ENCODE peak calls at places on chromosomes 4 and X, in ten cellular contexts. S, V, R, C, N, L, M, W, I and E are unnamed samples.

GRCh38 chr4:163611172-163611571 is 116.7 kb downstream of the TMA16 start:
- DNase-seq in S (no peak), V (no peak), R (no peak), C (no peak), N (no peak), L (no peak), M (no peak), W (no peak), I (no peak), E (no peak)

GRCh38 chr4:185219551-185220344 is 10.3 kb downstream of the SNX25 start:
- DNase-seq in S (no peak), V (no peak), R (peak; percentile 82), C (no peak), N (no peak), L (no peak), M (no peak), W (peak; percentile 21), I (no peak), E (peak; percentile 79)

GRCh38 chrX:41868392-41868977 is 54.9 kb downstream of the CASK start:
- DNase-seq in S (no peak), V (no peak), R (no peak), C (no peak), N (no peak), L (no peak), M (peak; percentile 30), W (peak; percentile 55), I (no peak), E (no peak)

GRCh38 chrX:2401590-2402360 is 99.0 kb downstream of the DHRSX start:
- DNase-seq in S (no peak), V (peak; percentile 69), R (no peak), C (no peak), N (peak; percentile 13), L (no peak), M (no peak), W (peak; percentile 39), I (no peak), E (peak; percentile 55)

GRCh38 chr4:137283737-137284136 is 248.6 kb downstream of the PCDH18 start:
- DNase-seq in S (no peak), V (no peak), R (peak; percentile 57), C (peak; percentile 11), N (no peak), L (no peak), M (peak; percentile 30), W (no peak), I (peak; percentile 43), E (peak; percentile 52)

GRCh38 chr4:79820427-79820826 is 252.6 kb downstream of the ANTXR2 start:
- DNase-seq in S (no peak), V (no peak), R (no peak), C (no peak), N (no peak), L (no peak), M (no peak), W (no peak), I (no peak), E (no peak)

GRCh38 chrX:46788902-46789301 is 30.0 kb upstream of the SLC9A7 start:
- DNase-seq in S (no peak), V (peak; percentile 47), R (peak; percentile 65), C (no peak), N (no peak), L (no peak), M (no peak), W (no peak), I (no peak), E (peak; percentile 74)

GRCh38 chr4:135250040-135250439 is 1048.5 kb upstream of the PABPC4L start:
- DNase-seq in S (no peak), V (no peak), R (no peak), C (no peak), N (no peak), L (no peak), M (peak; percentile 34), W (no peak), I (no peak), E (no peak)

GRCh38 chr4:82509029-82509428 is 52.8 kb downstream of the TMEM150C start:
- DNase-seq in S (no peak), V (no peak), R (no peak), C (no peak), N (no peak), L (no peak), M (no peak), W (no peak), I (no peak), E (no peak)

GRCh38 chr4:174358823-174359222 is 75.1 kb downstream of the CEP44 start:
- DNase-seq in S (no peak), V (no peak), R (peak; percentile 92), C (peak; percentile 35), N (no peak), L (no peak), M (no peak), W (peak; percentile 5), I (peak; percentile 78), E (peak; percentile 79)

GRCh38 chr4:8846864-8847263 is 24.8 kb downstream of the HMX1 start:
- DNase-seq in S (no peak), V (no peak), R (no peak), C (no peak), N (no peak), L (peak; percentile 37), M (no peak), W (no peak), I (no peak), E (no peak)

GRCh38 chr4:8086751-8087445 is 71.7 kb downstream of the ABLIM2 start:
- DNase-seq in S (no peak), V (no peak), R (no peak), C (no peak), N (no peak), L (no peak), M (no peak), W (no peak), I (no peak), E (no peak)

GRCh38 chr4:30429813-30430466 is 290.2 kb upstream of the PCDH7 start:
- DNase-seq in S (no peak), V (no peak), R (peak; percentile 83), C (no peak), N (no peak), L (no peak), M (no peak), W (peak; percentile 58), I (peak; percentile 6), E (peak; percentile 65)

GRCh38 chr4:148834804-148835598 is 392.8 kb upstream of the NR3C2 start:
- DNase-seq in S (no peak), V (no peak), R (peak; percentile 47), C (no peak), N (no peak), L (peak; percentile 72), M (no peak), W (peak; percentile 86), I (peak; percentile 19), E (peak; percentile 68)

GRCh38 chr4:3851881-3852280 is 85.7 kb downstream of the ADRA2C start:
- DNase-seq in S (no peak), V (no peak), R (no peak), C (no peak), N (no peak), L (no peak), M (no peak), W (no peak), I (no peak), E (no peak)

GRCh38 chr4:168864831-168865541 is 145.1 kb downstream of the CBR4 start:
- DNase-seq in S (no peak), V (no peak), R (peak; percentile 76), C (no peak), N (no peak), L (no peak), M (no peak), W (no peak), I (peak; percentile 56), E (peak; percentile 80)

GRCh38 chrX:15299945-15300851 is 15.2 kb downstream of the ASB11 start:
- DNase-seq in S (no peak), V (no peak), R (peak; percentile 28), C (peak; percentile 19), N (peak; percentile 14), L (no peak), M (peak; percentile 4), W (peak; percentile 42), I (peak; percentile 21), E (peak; percentile 38)

GRCh38 chr4:8592366-8593267 is at the start of gene CPZ:
- DNase-seq in S (no peak), V (peak; percentile 78), R (peak; percentile 20), C (no peak), N (no peak), L (no peak), M (no peak), W (no peak), I (peak; percentile 11), E (peak; percentile 82)

GRCh38 chr4:140239311-140239710 is 85.3 kb upstream of the MAML3 start:
- DNase-seq in S (no peak), V (no peak), R (peak; percentile 68), C (no peak), N (no peak), L (no peak), M (peak; percentile 33), W (no peak), I (no peak), E (no peak)

GRCh38 chrX:386768-387575 is at the start of gene PPP2R3B:
- DNase-seq in S (no peak), V (peak; percentile 99), R (peak; percentile 98), C (peak; percentile 87), N (peak; percentile 98), L (peak; percentile 100), M (no peak), W (peak; percentile 98), I (peak; percentile 96), E (peak; percentile 99)

GRCh38 chr4:150694438-150694837 is 112.5 kb downstream of the MAB21L2 start:
- DNase-seq in S (no peak), V (no peak), R (no peak), C (no peak), N (no peak), L (no peak), M (no peak), W (no peak), I (no peak), E (no peak)

GRCh38 chr4:1738410-1738809 is 17.1 kb downstream of the TACC3 start:
- DNase-seq in S (no peak), V (no peak), R (no peak), C (no peak), N (no peak), L (no peak), M (no peak), W (no peak), I (no peak), E (no peak)

GRCh38 chrX:12225073-12225472 is 86.8 kb downstream of the FRMPD4 start:
- DNase-seq in S (no peak), V (no peak), R (peak; percentile 2), C (no peak), N (no peak), L (no peak), M (no peak), W (no peak), I (no peak), E (no peak)

GRCh38 chrX:119481218-119481875 is 13.1 kb downstream of the SLC25A5 start:
- DNase-seq in S (no peak), V (no peak), R (no peak), C (no peak), N (no peak), L (peak; percentile 78), M (no peak), W (no peak), I (no peak), E (no peak)

GRCh38 chr4:70670332-70671014 is 4.2 kb upstream of the JCHAIN start:
- DNase-seq in S (no peak), V (no peak), R (peak; percentile 74), C (peak; percentile 82), N (no peak), L (no peak), M (no peak), W (no peak), I (peak; percentile 37), E (peak; percentile 85)

GRCh38 chr4:38870098-38870850 is 2.7 kb downstream of the FAM114A1 start:
- DNase-seq in S (no peak), V (no peak), R (peak; percentile 85), C (no peak), N (no peak), L (no peak), M (no peak), W (no peak), I (no peak), E (peak; percentile 57)

GRCh38 chr4:6199344-6199921 is 916 bp downstream of the JAKMIP1 start:
- DNase-seq in S (no peak), V (peak; percentile 54), R (no peak), C (no peak), N (no peak), L (no peak), M (no peak), W (no peak), I (no peak), E (no peak)

GRCh38 chrX:46295963-46296362 is 249.3 kb downstream of the ZNF674 start:
- DNase-seq in S (no peak), V (no peak), R (no peak), C (no peak), N (no peak), L (no peak), M (no peak), W (no peak), I (no peak), E (no peak)